ENCODE peak calls at places on chromosome 20, in four cellular contexts. J is globus pallidus, U is transverse colon, B is right atrium auricular region. Q is an unnamed sample.

GRCh38 chr20:50980851-50981713 is 22.5 kb downstream of the MOCS3 start:
- DNase-seq in J (peak; percentile 31), U (peak; percentile 55), B (no peak), Q (peak; percentile 79)

GRCh38 chr20:36744764-36745191 is 1.1 kb downstream of the NDRG3 start:
- DNase-seq in J (peak; percentile 20), U (no peak), B (no peak), Q (no peak)

GRCh38 chr20:35978041-35978513 is 9.7 kb downstream of the CNBD2 start:
- DNase-seq in J (peak; percentile 20), U (no peak), B (no peak), Q (no peak)

GRCh38 chr20:44495802-44496481 is 20.3 kb downstream of the TTPAL start:
- DNase-seq in J (no peak), U (no peak), B (no peak), Q (no peak)

GRCh38 chr20:16701296-16701695 is 28.5 kb upstream of the SNRPB2 start:
- DNase-seq in J (no peak), U (no peak), B (no peak), Q (peak; percentile 40)

GRCh38 chr20:57264151-57264792 is 2.2 kb downstream of the BMP7 start:
- DNase-seq in J (no peak), U (no peak), B (no peak), Q (peak; percentile 69)

GRCh38 chr20:53917145-53918009 is 153.0 kb downstream of the BCAS1 start:
- DNase-seq in J (peak; percentile 54), U (peak; percentile 59), B (peak; percentile 90), Q (no peak)

GRCh38 chr20:16803965-16804792 is 56.0 kb downstream of the OTOR start:
- DNase-seq in J (peak; percentile 41), U (peak; percentile 38), B (no peak), Q (peak; percentile 47)

GRCh38 chr20:51142448-51142847 is 119.5 kb upstream of the KCNG1 start:
- DNase-seq in J (no peak), U (no peak), B (no peak), Q (no peak)

GRCh38 chr20:572752-573151 is 29.2 kb upstream of the CSNK2A1 start:
- DNase-seq in J (no peak), U (no peak), B (no peak), Q (no peak)

GRCh38 chr20:63058696-63059335 is 52.1 kb upstream of the BHLHE23 start:
- DNase-seq in J (no peak), U (no peak), B (no peak), Q (no peak)

GRCh38 chr20:24610341-24611115 is 141.1 kb downstream of the SYNDIG1 start:
- DNase-seq in J (no peak), U (no peak), B (no peak), Q (no peak)

GRCh38 chr20:59756241-59756640 is 151.9 kb downstream of the PHACTR3 start:
- DNase-seq in J (no peak), U (no peak), B (no peak), Q (no peak)

GRCh38 chr20:59177266-59178250 is 13.9 kb downstream of the ZNF831 start:
- DNase-seq in J (no peak), U (no peak), B (peak; percentile 32), Q (no peak)

GRCh38 chr20:56630086-56630493 is 984 bp downstream of the TFAP2C start:
- DNase-seq in J (no peak), U (peak; percentile 64), B (no peak), Q (no peak)

GRCh38 chr20:11651647-11652046 is 266.0 kb upstream of the BTBD3 start:
- DNase-seq in J (no peak), U (no peak), B (no peak), Q (no peak)

Q was measured in HepG2.